ENCODE peak calls at places on chromosomes 12 and 14, in six cellular contexts. R is AML-193; S is neural progenitor cell; U is stimulated activated effector memory CD8-positive, alpha-beta T cell treated with anti-CD3 and anti-CD28 coated beads, Interleukin-12 subunit alpha, Interleukin-12 subunit beta, amount 100 ng/mL, for 72 hours; O is RWPE1; X is Kasumi-1. Z is an unnamed sample.
A peak's percentile ranks its signal among the peaks of the same experiment; 100 is the strongest.

GRCh38 chr14:36028218-36028617 is 148.3 kb downstream of the PTCSC3 start:
- DNase-seq in X (no peak), O (no peak), R (no peak), U (no peak), S (no peak), Z (no peak)

GRCh38 chr12:123141615-123142517 is 9.0 kb downstream of the PITPNM2 start:
- DNase-seq in O (peak; percentile 39), R (no peak), X (no peak), U (no peak), S (peak; percentile 28), Z (no peak)

GRCh38 chr12:62123721-62124203 is 136.4 kb upstream of the USP15 start:
- DNase-seq in X (peak; percentile 83), S (peak; percentile 67), U (no peak), R (peak; percentile 63), O (peak; percentile 38), Z (peak; percentile 14)

GRCh38 chr14:102451064-102451352 is 58.6 kb downstream of the ANKRD9 start:
- DNase-seq in O (no peak), S (no peak), R (no peak), U (no peak), X (no peak), Z (no peak)

GRCh38 chr12:12896261-12896660 is 4.9 kb downstream of the GPRC5A start:
- DNase-seq in S (no peak), X (no peak), U (no peak), R (no peak), O (no peak), Z (no peak)

GRCh38 chr12:100956311-100956852 is 161.8 kb downstream of the ANO4 start:
- DNase-seq in S (no peak), U (no peak), O (no peak), R (no peak), X (no peak), Z (no peak)

GRCh38 chr14:93032301-93032929 is 83.3 kb downstream of the ITPK1 start:
- DNase-seq in U (no peak), S (peak; percentile 50), X (peak; percentile 55), R (peak; percentile 32), O (no peak), Z (no peak)

GRCh38 chr12:65414526-65414925 is 136.0 kb downstream of the MSRB3 start:
- DNase-seq in O (no peak), U (no peak), S (no peak), X (no peak), R (no peak), Z (no peak)

GRCh38 chr14:99838555-99839193 is 45.5 kb downstream of the EML1 start:
- DNase-seq in X (no peak), U (no peak), O (peak; percentile 5), S (peak; percentile 88), R (no peak), Z (no peak)

GRCh38 chr12:39145175-39145999 is 240.0 kb upstream of the CPNE8 start:
- DNase-seq in R (no peak), S (peak; percentile 35), X (no peak), U (peak; percentile 32), O (no peak), Z (peak; percentile 53)

GRCh38 chr14:103528512-103529382 is at the start of gene TRMT61A:
- DNase-seq in O (peak; percentile 96), X (peak; percentile 79), U (peak; percentile 64), S (peak; percentile 93), R (peak; percentile 68), Z (peak; percentile 63)

GRCh38 chr12:94193168-94193567 is 44.8 kb downstream of the PLXNC1 start:
- DNase-seq in O (no peak), X (no peak), S (no peak), U (no peak), R (no peak), Z (no peak)